ENCODE peak calls at places on chromosomes 2 and 18, in eight cellular contexts. K is A549, V is IMR-90, L is breast epithelium, G is transverse colon, R is adrenal gland, U is tibial nerve, F is thyroid gland. Z is an unnamed sample. For H3K4me1, the result is how much of the 10 kb centered on the place peaks cover.

GRCh38 chr2:223500690-223501089 is 101.5 kb downstream of the SCG2 start:
- DNase-seq in K (no peak), V (no peak), L (no peak), G (no peak), R (no peak), U (no peak), F (no peak), Z (no peak)

GRCh38 chr2:159617651-159618050 is 1.3 kb upstream of the BAZ2B start:
- DNase-seq in K (peak), V (peak), L (no peak), G (no peak), R (no peak), U (no peak), F (peak), Z (no peak)

GRCh38 chr2:240733803-240734495 is 42.3 kb downstream of the AQP12A start:
- DNase-seq in K (peak), V (no peak), L (no peak), G (no peak), R (no peak), U (no peak), F (no peak), Z (no peak)

GRCh38 chr2:240293126-240293864 is 142.2 kb upstream of the GPC1 start:
- DNase-seq in K (no peak), V (no peak), L (no peak), G (no peak), R (peak), U (no peak), F (no peak), Z (no peak)

GRCh38 chr2:214808961-214809750 is at the start of gene BARD1:
- DNase-seq in K (peak), V (peak), L (peak), G (peak), R (peak), U (peak), F (peak), Z (no peak)

GRCh38 chr2:130376433-130377293 is 20.8 kb downstream of the PTPN18 start:
- DNase-seq in K (no peak), V (no peak), L (no peak), G (no peak), R (no peak), U (no peak), F (no peak), Z (no peak)

GRCh38 chr2:54763636-54764291 is 40.3 kb downstream of the EML6 start:
- DNase-seq in K (peak), V (no peak), L (no peak), G (no peak), R (no peak), U (no peak), F (no peak), Z (no peak)

GRCh38 chr2:165868211-165868610 is 74.2 kb upstream of the GALNT3 start:
- DNase-seq in K (no peak), V (peak), L (no peak), G (no peak), R (no peak), U (no peak), F (no peak), Z (no peak)

GRCh38 chr2:199303814-199304213 is 153.9 kb downstream of the SATB2 start:
- DNase-seq in K (no peak), V (peak), L (peak), G (no peak), R (no peak), U (no peak), F (no peak), Z (no peak)

GRCh38 chr2:41993086-41993812 is 54.6 kb upstream of the PKDCC start:
- DNase-seq in K (no peak), V (no peak), L (no peak), G (no peak), R (no peak), U (no peak), F (no peak), Z (no peak)

GRCh38 chr2:41994177-41994576 is 53.6 kb upstream of the PKDCC start:
- DNase-seq in K (no peak), V (peak), L (no peak), G (no peak), R (peak), U (no peak), F (no peak), Z (no peak)

GRCh38 chr2:41994661-41995060 is 53.2 kb upstream of the PKDCC start:
- DNase-seq in K (no peak), V (no peak), L (no peak), G (no peak), R (no peak), U (no peak), F (no peak), Z (no peak)

GRCh38 chr2:41992056-41992699 is 55.6 kb upstream of the PKDCC start:
- DNase-seq in K (no peak), V (no peak), L (no peak), G (no peak), R (no peak), U (no peak), F (no peak), Z (no peak)

GRCh38 chr2:41992700-41993070 is 55.1 kb upstream of the PKDCC start:
- DNase-seq in K (no peak), V (no peak), L (no peak), G (no peak), R (no peak), U (no peak), F (no peak), Z (no peak)
- H3K4me1 ChIP-seq in K (under half), V (under half), L (under half), G (under half), R (under half), U (under half), F (under half), Z (under half)

DNA sequence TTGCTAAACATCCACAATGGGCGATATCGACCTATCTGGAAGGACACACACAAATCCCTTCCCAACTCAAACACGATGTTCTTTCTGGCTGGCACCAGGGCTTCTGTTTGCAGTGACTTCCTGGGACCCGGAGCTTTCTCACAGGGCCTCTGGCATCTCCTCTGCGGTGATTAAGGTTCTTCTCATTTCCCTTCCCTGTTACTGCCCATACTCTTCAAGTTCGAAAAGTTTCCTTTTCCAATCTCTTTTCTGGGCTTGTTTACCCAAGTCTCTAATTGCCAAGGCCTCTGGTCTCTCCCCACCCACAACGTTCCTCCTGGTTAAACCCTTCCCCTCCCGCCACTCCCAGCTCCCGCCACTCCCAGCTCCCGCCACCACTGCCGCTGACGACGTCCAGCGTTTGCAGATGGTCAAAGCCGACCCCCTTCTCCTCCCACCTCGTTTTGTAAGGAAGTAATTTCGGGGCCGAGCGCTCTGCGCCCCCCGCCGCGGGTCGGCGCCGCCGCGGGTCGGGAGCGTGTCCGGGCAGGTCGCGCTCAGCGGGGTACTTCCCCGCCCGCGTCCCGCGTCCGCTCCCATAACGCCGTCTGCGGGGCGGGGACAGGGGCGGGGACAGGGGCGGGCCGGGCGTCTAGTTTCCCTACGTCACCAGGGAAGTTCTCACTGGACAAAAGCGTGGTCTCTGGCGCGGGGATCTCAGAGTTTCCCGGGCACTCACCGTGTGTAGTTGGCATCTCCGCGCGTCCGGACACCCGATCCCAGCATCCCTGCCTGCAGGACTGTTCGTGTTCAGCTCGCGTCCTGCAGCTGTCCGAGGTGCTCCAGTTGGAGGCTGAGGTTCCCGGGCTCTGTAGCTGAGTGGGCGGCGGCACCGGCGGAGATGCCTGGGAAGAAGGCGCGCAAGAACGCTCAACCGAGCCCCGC is at the start of gene PMAIP1:
- DNase-seq in K (peak), V (peak), L (peak), G (peak), R (peak), U (peak), F (peak), Z (peak)
- TF ChIP-seq POLR2A in K (peak), V (peak), L (peak), G (peak), R (peak), U (no peak), F (no peak), Z (no peak)

GRCh38 chr2:16656784-16657391 is 8.7 kb downstream of the CYRIA start:
- DNase-seq in K (no peak), V (no peak), L (no peak), G (no peak), R (peak), U (no peak), F (peak), Z (no peak)
- H3K4me1 ChIP-seq in K (under half), V (under half), L (under half), G (under half), R (half or more), U (half or more), F (half or more), Z (under half)

DNA sequence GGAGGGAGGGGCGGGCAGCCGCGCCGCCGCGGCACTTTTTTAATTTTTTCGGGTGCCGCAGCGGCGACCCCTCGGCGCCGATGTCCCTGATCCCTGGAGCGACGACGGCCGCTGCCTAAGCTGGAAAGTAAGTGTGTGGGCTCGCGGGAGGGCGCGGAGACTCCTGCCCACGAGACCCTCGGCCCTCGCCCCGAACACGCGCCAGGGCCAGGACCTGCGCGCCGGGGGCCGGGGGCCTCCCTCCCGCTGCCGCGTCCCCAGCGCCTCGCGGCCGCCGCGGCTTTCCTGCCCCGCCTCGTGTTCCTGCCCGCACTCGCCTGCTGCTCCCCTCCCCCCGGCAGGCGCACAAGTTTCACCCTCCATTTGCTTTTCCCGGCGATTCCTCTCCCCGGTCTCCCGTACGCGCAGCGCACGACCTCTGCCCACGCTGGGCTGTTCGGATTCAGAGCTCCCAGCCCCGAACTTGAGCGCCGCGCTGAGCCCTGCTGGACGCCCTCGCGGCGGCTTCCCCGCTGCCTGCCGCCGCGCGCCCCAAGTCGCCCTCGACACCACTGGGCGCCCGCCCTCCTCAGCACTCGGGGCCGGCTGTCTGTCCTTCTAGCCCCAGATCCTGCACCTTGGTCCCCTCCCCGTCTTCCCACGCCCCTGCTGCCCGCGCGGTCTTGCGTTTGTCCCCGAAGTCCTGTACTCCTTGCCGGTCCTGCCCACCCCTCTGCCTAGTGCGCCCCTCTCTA is 507 bp downstream of the PKP4 start:
- DNase-seq in K (peak), V (peak), L (peak), G (peak), R (peak), U (peak), F (peak), Z (peak)
- TF ChIP-seq POLR2A in K (peak), V (no peak), L (no peak), G (no peak), R (no peak), U (no peak), F (no peak), Z (no peak)

GRCh38 chr2:42112418-42112817 is 56.7 kb upstream of the EML4 start:
- DNase-seq in K (no peak), V (no peak), L (no peak), G (no peak), R (no peak), U (no peak), F (no peak), Z (no peak)
- H3K4me1 ChIP-seq in K (under half), V (under half), L (under half), G (under half), R (under half), U (under half), F (under half), Z (under half)

GRCh38 chr2:74147729-74148456 is at the start of gene BOLA3:
- DNase-seq in K (peak), V (peak), L (peak), G (peak), R (peak), U (peak), F (peak), Z (peak)
- TF ChIP-seq POLR2A in K (peak), V (peak), L (no peak), G (no peak), R (no peak), U (no peak), F (no peak), Z (no peak)

DNA sequence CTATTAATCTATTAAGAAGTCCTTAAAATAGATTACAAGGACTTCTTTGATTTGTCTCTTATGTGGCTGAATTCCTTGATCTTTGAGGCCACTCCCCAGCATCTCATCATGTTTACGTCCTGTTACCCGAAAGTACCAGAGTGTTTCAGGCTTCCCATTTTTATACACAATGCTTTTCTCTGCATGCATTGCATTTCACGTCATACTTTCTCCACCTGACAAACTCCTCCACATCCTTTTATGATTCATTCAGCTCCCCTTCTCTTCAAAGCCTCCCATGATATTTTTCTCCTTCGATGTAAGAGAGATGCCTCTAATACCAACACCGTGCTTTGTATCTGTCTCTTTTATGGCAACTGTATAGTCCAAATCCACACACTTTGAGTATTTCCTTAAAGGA is 379.0 kb upstream of the CRIM1 start:
- DNase-seq in K (no peak), V (no peak), L (no peak), G (no peak), R (no peak), U (no peak), F (no peak), Z (no peak)
- H3K4me1 ChIP-seq in K (under half), V (under half), L (under half), G (under half), R (under half), U (under half), F (under half), Z (under half)

DNA sequence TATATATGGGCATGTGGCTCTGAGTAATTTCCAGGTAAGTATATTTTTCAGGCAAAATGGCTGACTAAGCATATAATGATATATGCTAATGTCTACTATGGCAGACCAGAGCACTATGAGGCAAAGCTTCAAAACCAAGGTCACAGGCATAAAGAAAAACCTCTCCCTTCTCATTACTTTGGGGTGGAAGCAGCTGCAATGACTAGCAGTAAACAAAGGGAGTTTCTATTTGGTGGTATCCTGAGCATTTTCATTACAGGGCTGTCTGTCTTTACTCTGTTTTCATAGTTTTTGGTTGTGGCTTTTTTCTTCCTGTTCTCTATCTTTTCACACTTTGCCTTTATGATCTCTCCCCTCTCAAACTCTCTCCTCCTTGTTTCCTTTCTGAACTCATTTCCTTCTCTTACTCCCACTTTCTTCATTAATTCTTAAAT is 15.6 kb downstream of the PDE6D start:
- DNase-seq in K (no peak), V (no peak), L (no peak), G (no peak), R (no peak), U (no peak), F (no peak), Z (no peak)
- TF ChIP-seq POLR2A in K (no peak), V (no peak), L (no peak), G (no peak), R (no peak), U (no peak), F (no peak), Z (no peak)

GRCh38 chr18:24200899-24201298 is 62.0 kb downstream of the CABYR start:
- DNase-seq in K (no peak), V (no peak), L (no peak), G (no peak), R (no peak), U (no peak), F (no peak), Z (no peak)
- H3K4me1 ChIP-seq in K (under half), V (under half), L (under half), G (under half), R (under half), U (under half), F (under half), Z (under half)

GRCh38 chr2:187395276-187396015 is 52.6 kb downstream of the CALCRL start:
- DNase-seq in K (no peak), V (no peak), L (no peak), G (no peak), R (no peak), U (no peak), F (no peak), Z (no peak)

DNA sequence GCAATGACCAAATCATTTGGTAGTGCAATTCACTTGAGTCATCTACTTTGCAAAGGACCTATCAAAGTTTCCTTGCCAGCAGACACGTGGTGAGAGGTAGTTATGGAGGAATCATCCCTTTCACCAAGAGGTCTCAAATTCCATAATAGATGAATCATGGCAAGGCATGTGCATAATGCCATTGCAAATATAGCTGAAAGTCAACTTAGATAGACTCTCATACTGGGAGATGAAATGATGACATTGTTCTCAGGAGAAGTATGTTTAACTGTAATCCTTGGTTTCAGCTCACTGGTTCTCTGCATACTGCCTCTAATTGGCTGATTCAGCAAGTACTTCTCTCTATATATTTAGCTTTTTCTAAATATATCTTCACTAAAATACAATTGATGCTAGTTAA is 57.2 kb downstream of the CALCRL start:
- DNase-seq in K (peak), V (peak), L (no peak), G (no peak), R (no peak), U (no peak), F (no peak), Z (no peak)
- TF ChIP-seq POLR2A in K (no peak), V (no peak), L (no peak), G (no peak), R (no peak), U (no peak), F (no peak), Z (no peak)